ENCODE peak calls at places on chromosome 3, in four cellular contexts. L is A549, X is upper lobe of left lung, E is GM12878. O is an unnamed sample.

GRCh38 chr3:111368061-111368460 is 173.9 kb upstream of the CD96 start:
- ATAC-seq in X (no peak), E (no peak), L (no peak), O (no peak)

GRCh38 chr3:195468391-195468776 is 25.6 kb upstream of the ACAP2 start:
- ATAC-seq in L (no peak), E (no peak), X (no peak), O (no peak)

GRCh38 chr3:47954562-47954961 is 61.7 kb downstream of the MAP4 start:
- ATAC-seq in E (no peak), X (no peak), L (no peak), O (no peak)

GRCh38 chr3:172622156-172622555 is 88.7 kb downstream of the NCEH1 start:
- ATAC-seq in E (no peak), X (no peak), L (no peak), O (no peak)

GRCh38 chr3:104460477-104461406 is 906.0 kb upstream of the ALCAM start:
- ATAC-seq in X (peak; percentile 70), E (peak; percentile 35), L (no peak), O (no peak)

GRCh38 chr3:101303089-101303731 is 17.2 kb downstream of the IMPG2 start:
- ATAC-seq in L (no peak), X (no peak), E (peak; percentile 74), O (no peak)

GRCh38 chr3:152969557-152970300 is 134.8 kb downstream of the P2RY1 start:
- ATAC-seq in L (peak; percentile 78), X (no peak), E (no peak), O (no peak)

GRCh38 chr3:33128706-33129105 is 14.9 kb downstream of the CRTAP start:
- ATAC-seq in L (no peak), X (no peak), E (no peak), O (peak; percentile 80)

GRCh38 chr3:121834079-121834730 is 655 bp downstream of the IQCB1 start:
- ATAC-seq in X (peak; percentile 6), E (no peak), L (peak; percentile 6), O (no peak)

GRCh38 chr3:171753665-171754408 is 56.4 kb downstream of the PLD1 start:
- ATAC-seq in L (no peak), E (peak; percentile 13), X (peak; percentile 80), O (no peak)

GRCh38 chr3:3296858-3297430 is 117.5 kb upstream of the CRBN start:
- ATAC-seq in X (no peak), E (no peak), L (no peak), O (no peak)

GRCh38 chr3:29718661-29719065 is 437.8 kb downstream of the RBMS3 start:
- ATAC-seq in L (no peak), E (no peak), X (no peak), O (no peak)

GRCh38 chr3:32200991-32201758 is 37.3 kb upstream of the CMTM8 start:
- ATAC-seq in L (no peak), E (no peak), X (peak; percentile 60), O (peak; percentile 72)

GRCh38 chr3:11467875-11468274 is 175.8 kb downstream of the VGLL4 start:
- ATAC-seq in E (no peak), X (no peak), L (no peak), O (no peak)

GRCh38 chr3:177185035-177185574 is 12.2 kb downstream of the TBL1XR1 start:
- ATAC-seq in E (peak; percentile 59), X (no peak), L (no peak), O (no peak)

GRCh38 chr3:69671082-69671952 is 67.9 kb upstream of the MITF start:
- ATAC-seq in L (peak; percentile 53), E (peak; percentile 51), X (peak; percentile 70), O (no peak)

GRCh38 chr3:59940690-59941089 is 890.9 kb upstream of the CFAP20DC start:
- ATAC-seq in X (no peak), L (no peak), E (no peak), O (no peak)

GRCh38 chr3:9902372-9903237 is at the start of gene IL17RE:
- ATAC-seq in L (peak; percentile 20), E (peak; percentile 10), X (peak; percentile 59), O (no peak)

GRCh38 chr3:119781330-119782198 is at the start of gene NR1I2:
- ATAC-seq in X (no peak), E (no peak), L (no peak), O (no peak)

GRCh38 chr3:68915973-68916372 is 16.4 kb downstream of the TAFA4 start:
- ATAC-seq in L (no peak), X (no peak), E (no peak), O (no peak)

GRCh38 chr3:158570999-158571702 is at the start of gene MLF1:
- ATAC-seq in E (peak; percentile 99), X (peak; percentile 100), L (peak; percentile 99), O (peak; percentile 100)

GRCh38 chr3:183371672-183371968 is 56.8 kb downstream of the MCF2L2 start:
- ATAC-seq in E (no peak), X (no peak), L (no peak), O (no peak)

GRCh38 chr3:100682056-100682853 is 27.0 kb upstream of the TFG start:
- ATAC-seq in L (peak; percentile 30), X (peak; percentile 65), E (peak; percentile 76), O (peak; percentile 36)

GRCh38 chr3:66449411-66449931 is 51.4 kb downstream of the LRIG1 start:
- ATAC-seq in X (no peak), E (peak; percentile 83), L (no peak), O (peak; percentile 52)

GRCh38 chr3:98730338-98730737 is 32.8 kb upstream of the ST3GAL6 start:
- ATAC-seq in L (no peak), X (no peak), E (peak; percentile 72), O (no peak)

GRCh38 chr3:119304201-119304713 is 10.1 kb downstream of the ARHGAP31 start:
- ATAC-seq in L (no peak), X (no peak), E (no peak), O (no peak)

GRCh38 chr3:78277793-78278192 is 1237.9 kb downstream of the ROBO2 start:
- ATAC-seq in E (peak; percentile 65), L (no peak), X (no peak), O (no peak)

GRCh38 chr3:127590593-127591477 is at the start of gene TPRA1:
- ATAC-seq in E (peak; percentile 84), L (peak; percentile 82), X (peak; percentile 94), O (peak; percentile 92)

GRCh38 chr3:37766797-37767776 is 94.6 kb upstream of the CTDSPL start:
- ATAC-seq in X (no peak), E (peak; percentile 61), L (no peak), O (no peak)

GRCh38 chr3:179942560-179943075 is 94.1 kb downstream of the PEX5L start:
- ATAC-seq in L (peak; percentile 47), E (peak; percentile 48), X (peak; percentile 29), O (no peak)

GRCh38 chr3:178085817-178086123 is 450.5 kb upstream of the KCNMB2 start:
- ATAC-seq in X (no peak), E (no peak), L (no peak), O (no peak)

GRCh38 chr3:89353465-89353864 is 246.0 kb downstream of the EPHA3 start:
- ATAC-seq in X (no peak), E (no peak), L (no peak), O (no peak)

GRCh38 chr3:7309707-7310106 is 448.8 kb downstream of the GRM7 start:
- ATAC-seq in L (no peak), E (no peak), X (peak; percentile 80), O (peak; percentile 92)

GRCh38 chr3:188244395-188244861 is 90.5 kb downstream of the LPP start:
- ATAC-seq in E (no peak), X (no peak), L (peak; percentile 69), O (no peak)

GRCh38 chr3:126488205-126488604 is 12.5 kb upstream of the ZXDC start:
- ATAC-seq in E (no peak), X (no peak), L (no peak), O (no peak)

GRCh38 chr3:122099255-122099654 is 44.1 kb downstream of the CD86 start:
- ATAC-seq in X (no peak), E (no peak), L (no peak), O (no peak)

GRCh38 chr3:112974178-112974517 is 755 bp downstream of the CD200R1 start:
- ATAC-seq in E (peak; percentile 22), L (no peak), X (no peak), O (no peak)

DNA sequence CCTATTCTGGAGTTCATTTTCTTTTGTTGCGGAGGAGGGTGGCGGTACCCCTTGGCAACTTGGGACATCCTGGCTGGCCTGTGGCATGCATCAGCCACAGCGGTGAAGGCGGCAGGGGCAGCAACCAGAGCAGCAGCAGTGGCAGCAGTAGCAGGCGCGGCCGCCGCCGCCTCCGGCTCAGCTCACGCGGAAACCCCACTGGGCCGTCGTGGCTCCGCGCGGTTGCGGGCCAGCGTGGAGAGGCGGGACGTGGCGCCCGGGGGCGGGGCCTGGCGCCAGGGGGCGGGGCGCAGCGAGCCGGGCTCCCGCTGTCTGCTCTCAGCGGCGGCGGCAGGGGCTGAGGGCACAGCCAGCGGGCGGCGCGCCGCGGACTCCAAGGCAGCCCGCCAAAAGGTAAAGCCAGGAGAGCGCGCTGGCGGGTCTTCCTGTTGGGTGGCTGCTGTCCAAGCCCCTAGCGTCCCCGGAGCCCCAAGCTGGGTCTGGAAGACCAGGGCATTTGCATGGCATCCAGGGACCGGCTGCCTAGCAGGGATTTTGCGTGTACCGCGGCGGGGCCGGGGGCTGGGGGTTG is 334.4 kb upstream of the THRB start:
- ATAC-seq in E (peak; percentile 20), X (peak; percentile 86), L (peak; percentile 86), O (peak; percentile 90)
- TF ChIP-seq POLR2A in E (no peak), X (no peak), L (no peak), O (no peak)

GRCh38 chr3:67518196-67518595 is 136.2 kb downstream of the SUCLG2 start:
- ATAC-seq in L (no peak), E (no peak), X (no peak), O (no peak)

GRCh38 chr3:67521053-67521646 is 133.3 kb downstream of the SUCLG2 start:
- ATAC-seq in L (no peak), E (peak; percentile 33), X (no peak), O (no peak)

GRCh38 chr3:67515778-67516177 is 138.6 kb downstream of the SUCLG2 start:
- ATAC-seq in X (no peak), L (no peak), E (no peak), O (no peak)

GRCh38 chr3:67517781-67518180 is 136.6 kb downstream of the SUCLG2 start:
- ATAC-seq in X (no peak), E (no peak), L (no peak), O (no peak)

DNA sequence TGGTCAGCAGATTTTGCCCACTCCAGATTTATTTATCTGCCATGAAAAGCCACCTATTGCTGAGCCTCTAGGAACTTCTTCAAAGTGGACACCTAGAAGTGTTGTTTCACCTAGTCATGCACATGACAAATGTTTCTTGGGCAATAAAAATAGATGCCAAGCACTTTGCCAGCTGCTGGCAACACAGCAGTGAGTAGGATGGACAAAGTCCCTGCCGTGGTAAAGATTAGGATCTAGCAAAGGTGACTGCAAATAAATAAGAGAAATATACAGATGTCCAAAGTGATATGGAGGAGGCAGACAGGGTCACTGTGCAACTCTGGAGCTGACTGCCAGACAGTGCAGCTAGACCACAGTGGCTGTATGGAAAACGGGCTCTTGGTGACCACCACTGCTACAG is 137.9 kb downstream of the SUCLG2 start:
- ATAC-seq in E (no peak), X (no peak), L (no peak), O (no peak)
- TF ChIP-seq EP300 in E (no peak), X (no peak), L (no peak), O (no peak)

DNA sequence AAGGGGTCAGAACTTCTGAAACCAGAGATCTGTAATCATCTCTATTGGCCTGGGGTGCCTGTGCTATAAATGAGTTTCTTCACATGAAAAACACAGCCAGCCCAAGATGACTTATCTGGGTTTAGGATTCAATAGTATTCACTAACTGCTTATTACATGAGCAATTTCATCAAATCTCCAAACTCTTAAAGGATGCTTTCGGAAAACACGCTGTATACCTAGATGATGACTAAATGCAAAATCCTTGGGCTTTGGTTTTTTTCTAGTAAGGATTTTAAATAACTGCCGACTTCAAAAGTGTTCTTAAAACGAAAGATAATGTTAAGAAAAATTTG is 18.4 kb downstream of the TMEM43 start:
- ATAC-seq in X (no peak), L (no peak), E (no peak), O (no peak)
- H3K27ac ChIP-seq in X (peak overlapping the region; percentile 89), L (peak overlapping the region; percentile 76), E (no peak overlapping the region), O (peak overlapping the region; percentile 86)

GRCh38 chr3:168095611-168096209 is at the start of gene GOLIM4:
- ATAC-seq in E (peak; percentile 90), L (peak; percentile 90), X (peak; percentile 97), O (peak; percentile 96)
- TF ChIP-seq POLR2A in E (peak; percentile 78), L (peak; percentile 28), X (peak; percentile 59), O (peak; percentile 78)